ENCODE peak calls at places on chromosomes 11 and 22, in six cellular contexts. P, I, V, E, Q and Z are unnamed samples.

GRCh38 chr11:47977651-47978050 is 2.7 kb upstream of the PTPRJ start:
- DNase-seq in P (no peak), I (no peak), V (no peak), E (no peak), Q (peak), Z (peak)

GRCh38 chr11:34644669-34645406 is 23.9 kb downstream of the EHF start:
- DNase-seq in P (no peak), I (no peak), V (no peak), E (no peak), Q (no peak), Z (no peak)

GRCh38 chr22:23137905-23138520 is 3.8 kb downstream of the RSPH14 start:
- DNase-seq in P (no peak), I (peak), V (no peak), E (peak), Q (peak), Z (peak)

GRCh38 chr22:50505776-50506610 is 1.5 kb downstream of the LMF2 start:
- DNase-seq in P (no peak), I (no peak), V (no peak), E (no peak), Q (no peak), Z (no peak)

GRCh38 chr11:95697614-95698408 is 91.8 kb downstream of the FAM76B start:
- DNase-seq in P (no peak), I (no peak), V (no peak), E (no peak), Q (no peak), Z (no peak)

GRCh38 chr22:35335468-35335867 is 35.8 kb downstream of the TOM1 start:
- DNase-seq in P (no peak), I (no peak), V (no peak), E (no peak), Q (no peak), Z (no peak)

GRCh38 chr22:48507171-48507570 is 1320.5 kb downstream of the BRD1 start:
- DNase-seq in P (no peak), I (no peak), V (no peak), E (no peak), Q (no peak), Z (no peak)

GRCh38 chr22:44316393-44317162 is 3.8 kb upstream of the SHISAL1 start:
- DNase-seq in P (no peak), I (no peak), V (no peak), E (no peak), Q (no peak), Z (no peak)

GRCh38 chr11:106748059-106748458 is 270.2 kb downstream of the GUCY1A2 start:
- DNase-seq in P (no peak), I (no peak), V (no peak), E (no peak), Q (no peak), Z (no peak)

GRCh38 chr11:72642815-72643511 is 31.3 kb downstream of the PDE2A start:
- DNase-seq in P (peak), I (peak), V (no peak), E (peak), Q (no peak), Z (peak)